ENCODE peak calls at places on chromosome X, in eight cellular contexts. C is A549, D is AG09309, N is AG04449, F is cardiac muscle cell, X is brain microvascular endothelial cell, E is uterus, S is adrenal gland. J is an unnamed sample.

GRCh38 chrX:111006119-111006518 is 89.9 kb upstream of the PAK3 start:
- DNase-seq in C (no peak), D (no peak), N (no peak), F (peak), X (no peak), E (no peak), S (no peak), J (peak)

GRCh38 chrX:150032742-150033141 is 94.5 kb upstream of the EOLA2 start:
- DNase-seq in C (no peak), D (peak), N (no peak), F (peak), X (peak), E (no peak), S (no peak), J (peak)

GRCh38 chrX:29965634-29966033 is 249.7 kb upstream of the MAGEB2 start:
- DNase-seq in C (no peak), D (no peak), N (no peak), F (no peak), X (no peak), E (no peak), S (no peak), J (no peak)

GRCh38 chrX:54173791-54174190 is 9.3 kb downstream of the FAM120C start:
- DNase-seq in C (no peak), D (no peak), N (no peak), F (no peak), X (no peak), E (no peak), S (peak), J (no peak)

GRCh38 chrX:65985922-65986588 is 53.8 kb downstream of the VSIG4 start:
- DNase-seq in C (peak), D (no peak), N (peak), F (peak), X (peak), E (peak), S (peak), J (peak)

GRCh38 chrX:72100824-72101351 is 30.8 kb downstream of the RTL5 start:
- DNase-seq in C (no peak), D (no peak), N (no peak), F (no peak), X (no peak), E (no peak), S (no peak), J (no peak)

GRCh38 chrX:111041018-111041462 is 55.0 kb upstream of the PAK3 start:
- DNase-seq in C (no peak), D (peak), N (peak), F (peak), X (peak), E (no peak), S (no peak), J (peak)

GRCh38 chrX:51520393-51520792 is 24.0 kb upstream of the NUDT11 start:
- DNase-seq in C (no peak), D (no peak), N (no peak), F (no peak), X (no peak), E (no peak), S (no peak), J (no peak)

GRCh38 chrX:71998836-71999509 is 88.3 kb downstream of the NHSL2 start:
- DNase-seq in C (peak), D (no peak), N (no peak), F (peak), X (no peak), E (peak), S (peak), J (peak)

GRCh38 chrX:108032944-108033343 is 11.9 kb upstream of the VSIG1 start:
- DNase-seq in C (no peak), D (no peak), N (no peak), F (no peak), X (no peak), E (no peak), S (no peak), J (no peak)

GRCh38 chrX:2627272-2627867 is 63.7 kb upstream of the CD99 start:
- DNase-seq in C (peak), D (no peak), N (no peak), F (peak), X (peak), E (peak), S (peak), J (peak)

GRCh38 chrX:21853578-21853977 is 2.2 kb upstream of the YY2 start:
- DNase-seq in C (no peak), D (no peak), N (no peak), F (no peak), X (no peak), E (no peak), S (no peak), J (no peak)

GRCh38 chrX:1463581-1464281 is 11.0 kb upstream of the ASMTL start:
- DNase-seq in C (no peak), D (no peak), N (no peak), F (no peak), X (no peak), E (no peak), S (peak), J (no peak)

GRCh38 chrX:34624416-34624815 is 32.7 kb downstream of the TMEM47 start:
- DNase-seq in C (no peak), D (no peak), N (no peak), F (peak), X (no peak), E (no peak), S (no peak), J (no peak)

GRCh38 chrX:49053223-49054072 is 5.4 kb upstream of the CCDC120 start:
- DNase-seq in C (peak), D (no peak), N (no peak), F (peak), X (peak), E (peak), S (peak), J (peak)

GRCh38 chrX:139881572-139881971 is 51.3 kb downstream of the ATP11C start:
- DNase-seq in C (no peak), D (peak), N (no peak), F (peak), X (no peak), E (no peak), S (no peak), J (peak)

GRCh38 chrX:86002076-86002896 is 45.1 kb downstream of the CHM start:
- DNase-seq in C (no peak), D (no peak), N (no peak), F (no peak), X (peak), E (no peak), S (no peak), J (peak)

GRCh38 chrX:125791781-125792180 is 374.3 kb downstream of the DCAF12L2 start:
- DNase-seq in C (no peak), D (no peak), N (no peak), F (no peak), X (no peak), E (no peak), S (no peak), J (no peak)

GRCh38 chrX:623599-624323 is 6.8 kb upstream of the SHOX start:
- DNase-seq in C (no peak), D (no peak), N (no peak), F (no peak), X (no peak), E (no peak), S (no peak), J (no peak)

GRCh38 chrX:104833401-104833800 is 267.4 kb downstream of the IL1RAPL2 start:
- DNase-seq in C (no peak), D (no peak), N (no peak), F (no peak), X (no peak), E (no peak), S (no peak), J (peak)

GRCh38 chrX:150482537-150483217 is 85.7 kb upstream of the MTM1 start:
- DNase-seq in C (peak), D (peak), N (no peak), F (peak), X (peak), E (no peak), S (peak), J (peak)

GRCh38 chrX:10111364-10112148 is 45.2 kb upstream of the CLCN4 start:
- DNase-seq in C (no peak), D (no peak), N (peak), F (peak), X (no peak), E (no peak), S (peak), J (no peak)

GRCh38 chrX:2434764-2435163 is 66.0 kb downstream of the DHRSX start:
- DNase-seq in C (no peak), D (no peak), N (no peak), F (no peak), X (no peak), E (no peak), S (no peak), J (no peak)

GRCh38 chrX:72346306-72346949 is 40.7 kb upstream of the CITED1 start:
- DNase-seq in C (no peak), D (no peak), N (no peak), F (no peak), X (no peak), E (no peak), S (no peak), J (no peak)

GRCh38 chrX:147828719-147829118 is 83.0 kb upstream of the FMR1 start:
- DNase-seq in C (no peak), D (no peak), N (no peak), F (no peak), X (no peak), E (no peak), S (no peak), J (no peak)
- TF ChIP-seq CTCF in C (no peak), D (no peak), N (no peak), F (no peak), X (no peak), E (no peak), S (no peak), J (no peak)

DNA sequence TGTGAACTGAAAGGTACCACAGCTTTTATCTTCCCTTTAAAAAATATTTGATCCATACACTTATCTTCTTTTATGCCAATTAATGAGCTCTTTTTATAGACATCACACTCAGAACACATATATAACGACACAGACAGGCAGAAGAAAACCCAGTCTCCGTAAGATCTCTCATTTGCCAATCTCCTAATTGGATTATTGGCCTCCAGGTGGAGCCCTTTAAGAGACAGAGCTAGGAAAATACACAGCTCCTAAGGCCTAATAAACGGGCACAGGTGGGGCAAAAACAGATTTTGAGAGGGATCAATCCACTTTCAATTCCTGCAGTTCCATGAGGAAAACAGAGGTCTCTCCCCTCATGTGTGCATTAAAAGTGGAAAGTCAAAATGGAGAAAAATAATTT is 1495.4 kb downstream of the RPA4 start:
- DNase-seq in C (no peak), D (no peak), N (no peak), F (no peak), X (no peak), E (no peak), S (no peak), J (no peak)
- TF ChIP-seq CTCF in C (no peak), D (no peak), N (no peak), F (no peak), X (no peak), E (no peak), S (no peak), J (no peak)

GRCh38 chrX:39600222-39600621 is 497.5 kb downstream of the BCOR start:
- DNase-seq in C (no peak), D (no peak), N (no peak), F (no peak), X (no peak), E (no peak), S (no peak), J (no peak)
- TF ChIP-seq CTCF in C (no peak), D (no peak), N (no peak), F (no peak), X (no peak), E (no peak), S (no peak), J (no peak)

GRCh38 chrX:153459976-153460375 is 10.4 kb downstream of the HAUS7 start:
- DNase-seq in C (no peak), D (no peak), N (peak), F (peak), X (peak), E (no peak), S (no peak), J (peak)
- TF ChIP-seq CTCF in C (no peak), D (peak), N (peak), F (no peak), X (no peak), E (no peak), S (no peak), J (no peak)

GRCh38 chrX:133337250-133337649 is 78.0 kb downstream of the GPC4 start:
- DNase-seq in C (no peak), D (no peak), N (no peak), F (no peak), X (no peak), E (peak), S (peak), J (no peak)
- TF ChIP-seq CTCF in C (no peak), D (no peak), N (no peak), F (no peak), X (no peak), E (no peak), S (no peak), J (no peak)

DNA sequence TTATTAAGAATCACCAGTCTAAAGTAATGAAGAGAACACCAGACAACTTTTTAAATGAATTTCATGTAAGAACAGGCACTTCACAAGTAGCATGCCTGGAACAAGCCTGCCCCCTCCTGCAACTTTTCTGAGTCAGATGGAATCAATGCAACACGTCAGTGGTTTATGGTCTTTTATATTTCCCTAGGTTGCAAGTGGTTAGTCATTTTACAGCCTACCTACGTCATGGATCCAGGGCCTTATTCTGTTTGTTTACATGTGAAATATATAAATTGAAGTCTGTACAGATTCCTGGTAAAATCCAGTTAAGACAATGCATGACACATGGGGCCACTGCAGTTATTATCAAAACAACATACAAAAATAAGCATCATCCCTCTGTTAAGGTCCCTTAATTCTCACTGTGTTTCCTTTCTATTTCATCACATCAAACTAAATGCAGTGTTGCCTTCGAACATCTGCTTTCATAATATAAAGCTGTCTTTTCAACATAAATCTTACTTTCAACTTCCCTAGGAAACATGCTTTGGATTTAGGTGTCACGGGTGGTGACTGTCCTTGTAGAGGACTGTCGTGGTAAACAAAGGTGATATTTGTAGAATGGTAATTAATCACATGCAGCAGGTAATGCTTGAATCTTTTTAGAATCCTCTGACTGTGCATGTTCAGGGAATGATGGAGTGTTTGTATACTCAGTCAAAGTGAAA is 309.3 kb downstream of the FRMPD4 start:
- DNase-seq in C (no peak), D (peak), N (peak), F (peak), X (peak), E (no peak), S (no peak), J (peak)
- TF ChIP-seq CTCF in C (no peak), D (peak), N (peak), F (peak), X (no peak), E (peak), S (no peak), J (peak)

GRCh38 chrX:7147978-7148824 is at the start of gene PUDP:
- DNase-seq in C (peak), D (peak), N (no peak), F (peak), X (peak), E (peak), S (peak), J (peak)
- TF ChIP-seq CTCF in C (no peak), D (peak), N (no peak), F (no peak), X (peak), E (peak), S (peak), J (peak)

GRCh38 chrX:69133561-69134542 is 31.4 kb downstream of the PJA1 start:
- DNase-seq in C (peak), D (peak), N (no peak), F (peak), X (peak), E (peak), S (peak), J (peak)
- TF ChIP-seq CTCF in C (peak), D (peak), N (peak), F (peak), X (peak), E (peak), S (peak), J (peak)

DNA sequence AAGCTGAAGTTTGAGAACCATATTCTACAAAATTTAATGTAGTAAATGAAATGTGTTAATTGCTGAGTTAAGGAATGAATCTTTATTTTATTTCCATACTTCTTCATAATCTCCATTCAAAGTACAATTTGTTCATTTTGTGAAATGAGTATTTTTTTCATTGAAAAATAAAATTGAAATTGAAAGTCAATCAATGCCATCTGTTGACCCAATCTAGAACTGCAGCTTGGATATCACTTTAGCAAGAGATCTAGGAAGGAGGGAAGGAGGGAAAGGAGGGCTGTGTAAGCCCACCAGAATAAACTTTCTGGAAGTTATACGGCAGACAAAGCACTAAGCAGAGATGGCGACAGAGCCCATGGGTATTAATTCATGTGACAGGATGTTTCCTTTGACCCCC is 128.4 kb downstream of the ZMAT1 start:
- DNase-seq in C (no peak), D (no peak), N (peak), F (peak), X (no peak), E (no peak), S (no peak), J (peak)
- TF ChIP-seq CTCF in C (peak), D (peak), N (no peak), F (peak), X (peak), E (no peak), S (peak), J (peak)

J was measured in fibroblast of mammary gland.